ENCODE peak calls at places on chromosomes 3 and 15, in five cellular contexts. G is A549, V is GM12878, M is HepG2, J is K562. N is an unnamed sample.

GRCh38 chr15:44808557-44808956 is 72.2 kb downstream of the TRIM69 start:
- DNase-seq in G (no peak), V (no peak), M (no peak), J (no peak), N (no peak)

GRCh38 chr15:93201940-93202339 is 112.9 kb upstream of the RGMA start:
- DNase-seq in G (no peak), V (no peak), M (no peak), J (no peak), N (no peak)

GRCh38 chr3:44914936-44915335 is 40.5 kb downstream of the TGM4 start:
- DNase-seq in G (no peak), V (no peak), M (no peak), J (peak; percentile 63), N (peak; percentile 44)

GRCh38 chr3:100590114-100590839 is 19.1 kb upstream of the ADGRG7 start:
- DNase-seq in G (peak; percentile 73), V (peak; percentile 68), M (peak; percentile 66), J (peak; percentile 73), N (peak; percentile 49)

GRCh38 chr3:133130168-133130567 is 92.0 kb downstream of the TMEM108 start:
- DNase-seq in G (no peak), V (no peak), M (no peak), J (no peak), N (no peak)

GRCh38 chr3:126472277-126473006 is 3.2 kb downstream of the ZXDC start:
- DNase-seq in G (peak; percentile 73), V (peak; percentile 21), M (peak; percentile 94), J (peak; percentile 76), N (no peak)

GRCh38 chr3:141643816-141644215 is 94.3 kb upstream of the RNF7 start:
- DNase-seq in G (no peak), V (no peak), M (no peak), J (no peak), N (no peak)

GRCh38 chr3:152299243-152299976 is 30.7 kb downstream of the MBNL1 start:
- DNase-seq in G (no peak), V (no peak), M (no peak), J (no peak), N (no peak)

GRCh38 chr3:97827741-97828471 is 6.1 kb downstream of the CRYBG3 start:
- DNase-seq in G (no peak), V (no peak), M (no peak), J (no peak), N (no peak)

GRCh38 chr15:51861557-51862350 is 32.3 kb downstream of the TMOD3 start:
- DNase-seq in G (no peak), V (no peak), M (no peak), J (no peak), N (no peak)

GRCh38 chr3:55167586-55168317 is 239.9 kb upstream of the LRTM1 start:
- DNase-seq in G (no peak), V (no peak), M (no peak), J (no peak), N (no peak)

GRCh38 chr15:29452881-29453731 is 183.5 kb upstream of the NSMCE3 start:
- DNase-seq in G (no peak), V (no peak), M (no peak), J (no peak), N (no peak)

GRCh38 chr3:32447865-32448400 is 54.7 kb downstream of the CMTM6 start:
- DNase-seq in G (no peak), V (no peak), M (no peak), J (no peak), N (no peak)

GRCh38 chr3:99901200-99901926 is 83.7 kb downstream of the CMSS1 start:
- DNase-seq in G (peak; percentile 58), V (peak; percentile 23), M (peak; percentile 94), J (no peak), N (no peak)

GRCh38 chr3:183392166-183393034 is 36.0 kb downstream of the MCF2L2 start:
- DNase-seq in G (no peak), V (no peak), M (no peak), J (no peak), N (no peak)

GRCh38 chr3:36095238-36095637 is 285.1 kb upstream of the STAC start:
- DNase-seq in G (no peak), V (no peak), M (no peak), J (no peak), N (no peak)

GRCh38 chr15:77838061-77838460 is 205.3 kb upstream of the LINGO1 start:
- DNase-seq in G (no peak), V (no peak), M (no peak), J (no peak), N (no peak)

GRCh38 chr3:39707314-39707909 is 102.0 kb upstream of the MYRIP start:
- DNase-seq in G (peak; percentile 39), V (no peak), M (peak; percentile 13), J (peak; percentile 54), N (no peak)

GRCh38 chr3:76586471-76586870 is 453.4 kb upstream of the ROBO2 start:
- DNase-seq in G (no peak), V (no peak), M (no peak), J (no peak), N (no peak)

GRCh38 chr3:127701281-127701792 is 28.6 kb downstream of the ABTB1 start:
- DNase-seq in G (no peak), V (no peak), M (no peak), J (peak; percentile 61), N (no peak)

GRCh38 chr3:134796313-134797079 is 1.4 kb downstream of the EPHB1 start:
- DNase-seq in G (no peak), V (no peak), M (no peak), J (no peak), N (peak; percentile 60)

GRCh38 chr15:96678386-96678785 is 347.9 kb downstream of the NR2F2 start:
- DNase-seq in G (no peak), V (no peak), M (no peak), J (no peak), N (no peak)

GRCh38 chr15:69472046-69472445 is 19.4 kb downstream of the RPLP1 start:
- DNase-seq in G (no peak), V (no peak), M (no peak), J (no peak), N (no peak)

DNA sequence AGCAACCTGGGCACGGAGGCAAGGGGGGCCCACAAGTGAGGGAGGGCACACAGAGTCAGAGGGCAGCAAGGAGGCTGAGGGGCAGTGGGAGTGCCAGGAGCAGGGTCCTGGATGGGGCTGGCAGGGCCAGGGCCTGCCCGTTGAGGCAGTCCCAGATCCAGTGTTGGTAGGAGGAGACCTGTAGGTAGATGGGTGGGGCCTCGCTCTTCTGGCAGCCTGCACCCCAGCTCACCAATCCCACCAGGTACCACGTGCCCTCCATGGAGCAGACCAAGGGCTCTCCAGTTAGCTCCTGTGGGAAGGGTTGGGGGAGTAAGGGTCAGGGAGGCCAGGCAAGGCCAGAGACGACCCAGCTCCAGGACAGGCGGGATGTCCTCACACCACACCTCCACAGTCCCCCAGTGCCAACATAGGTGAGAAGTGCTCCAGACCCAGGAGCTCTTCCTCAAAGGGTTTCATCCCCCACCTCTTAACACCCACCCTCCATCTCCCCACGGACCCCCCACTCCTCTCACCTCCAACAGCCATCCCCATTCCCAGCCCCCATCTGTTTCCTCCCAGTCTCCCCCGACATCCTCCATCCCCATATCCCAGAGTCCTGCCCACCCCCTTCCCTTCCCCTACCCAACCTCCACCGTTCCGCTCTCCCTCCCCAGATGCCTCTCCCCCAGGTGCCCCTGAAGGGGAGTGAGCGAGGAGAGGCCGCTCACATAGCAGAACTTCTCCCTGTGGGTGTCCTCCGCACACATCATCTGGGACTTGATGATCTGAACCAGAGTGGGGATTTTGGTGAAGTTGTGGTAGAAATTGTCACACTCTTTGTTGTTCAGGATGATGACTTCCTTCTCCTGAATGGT is 5.2 kb downstream of the PRSS50 start:
- DNase-seq in G (no peak), V (no peak), M (no peak), J (no peak), N (peak; percentile 5)
- TF ChIP-seq ESRRA in G (no peak), V (no peak), M (no peak), J (no peak), N (no peak)

GRCh38 chr3:52452570-52453221 is 1.1 kb downstream of the TNNC1 start:
- DNase-seq in G (no peak), V (no peak), M (peak; percentile 32), J (no peak), N (no peak)
- TF ChIP-seq ESRRA in G (no peak), V (no peak), M (peak; percentile 63), J (no peak), N (no peak)

GRCh38 chr15:78989701-78990248 is 44.9 kb upstream of the CTSH start:
- DNase-seq in G (no peak), V (no peak), M (no peak), J (no peak), N (no peak)

GRCh38 chr15:78990278-78990677 is 45.4 kb upstream of the CTSH start:
- DNase-seq in G (no peak), V (no peak), M (no peak), J (no peak), N (no peak)

GRCh38 chr15:78987891-78988360 is 43.1 kb upstream of the CTSH start:
- DNase-seq in G (no peak), V (no peak), M (no peak), J (no peak), N (no peak)

GRCh38 chr15:78985859-78986470 is 41.1 kb upstream of the CTSH start:
- DNase-seq in G (no peak), V (no peak), M (no peak), J (no peak), N (no peak)

DNA sequence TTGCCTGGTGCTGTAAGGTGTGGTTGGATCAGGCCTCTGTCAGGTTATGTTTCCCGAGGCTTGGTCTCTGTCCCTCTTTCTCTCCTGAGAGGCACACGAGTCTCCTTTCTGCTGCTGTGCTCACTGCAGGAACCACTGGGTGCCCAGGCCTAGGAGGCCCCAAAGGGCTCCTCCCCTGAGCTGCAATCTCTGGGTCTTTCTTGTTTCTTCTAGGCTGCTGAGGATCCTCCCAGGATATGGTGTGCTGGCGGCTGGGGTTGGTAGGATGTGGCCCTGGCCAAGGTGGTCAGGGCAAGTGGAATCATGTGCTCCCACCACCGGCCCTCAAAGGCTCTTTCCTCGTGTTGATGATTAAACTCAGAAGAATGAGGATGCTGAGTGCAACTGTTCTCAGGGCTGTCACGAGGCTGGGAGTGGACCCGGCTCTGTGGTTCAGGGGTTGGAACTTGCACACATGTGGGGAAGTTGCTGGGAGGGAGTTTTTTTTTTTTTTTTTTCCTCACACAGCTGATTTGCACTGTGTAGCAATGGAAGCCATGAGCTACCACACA is 43.6 kb upstream of the CTSH start:
- DNase-seq in G (peak; percentile 91), V (peak; percentile 63), M (peak; percentile 97), J (no peak), N (no peak)
- TF ChIP-seq ESRRA in G (no peak), V (no peak), M (no peak), J (no peak), N (no peak)

GRCh38 chr15:82643992-82644391 is 3.2 kb downstream of the CPEB1 start:
- DNase-seq in G (no peak), V (no peak), M (no peak), J (peak; percentile 83), N (no peak)

GRCh38 chr15:82640672-82641071 is 6.5 kb downstream of the CPEB1 start:
- DNase-seq in G (no peak), V (no peak), M (no peak), J (peak; percentile 28), N (no peak)

GRCh38 chr15:82642656-82643055 is 4.5 kb downstream of the CPEB1 start:
- DNase-seq in G (no peak), V (no peak), M (no peak), J (no peak), N (no peak)

GRCh38 chr15:82646250-82647044 is 716 bp downstream of the CPEB1 start:
- DNase-seq in G (no peak), V (no peak), M (no peak), J (peak; percentile 79), N (peak; percentile 62)

GRCh38 chr15:82641129-82641798 is 5.9 kb downstream of the CPEB1 start:
- DNase-seq in G (no peak), V (no peak), M (no peak), J (no peak), N (no peak)
- TF ChIP-seq ESRRA in G (no peak), V (no peak), M (no peak), J (no peak), N (no peak)

N was measured in WTC11.